ENCODE peak calls at places on chromosomes 5 and 9, in eight cellular contexts. One of them, this sample, is unnamed.

GRCh38 chr5:88684136-88684500 is 198.9 kb downstream of the MEF2C start:
- DNase-seq in cardiac fibroblast: no peak
- DNase-seq in Panc1: no peak
- DNase-seq in pancreas: no peak
- DNase-seq in adrenal gland: no peak
- DNase-seq in kidney: no peak
- DNase-seq in tibial artery: no peak
- DNase-seq in fibroblast of pulmonary artery: no peak
- DNase-seq in this sample: no peak

GRCh38 chr5:71601222-71602026 is 14.3 kb downstream of the MCCC2 start:
- DNase-seq in cardiac fibroblast: peak; percentile 94
- DNase-seq in Panc1: peak; percentile 91
- DNase-seq in pancreas: peak; percentile 38
- DNase-seq in adrenal gland: peak; percentile 90
- DNase-seq in kidney: no peak
- DNase-seq in tibial artery: peak; percentile 51
- DNase-seq in fibroblast of pulmonary artery: peak; percentile 95
- DNase-seq in this sample: peak; percentile 95

GRCh38 chr9:135947582-135947981 is 13.6 kb downstream of the UBAC1 start:
- DNase-seq in cardiac fibroblast: no peak
- DNase-seq in Panc1: no peak
- DNase-seq in pancreas: no peak
- DNase-seq in adrenal gland: no peak
- DNase-seq in kidney: no peak
- DNase-seq in tibial artery: no peak
- DNase-seq in fibroblast of pulmonary artery: no peak
- DNase-seq in this sample: no peak

GRCh38 chr9:82082563-82082962 is 94.0 kb downstream of the SPATA31D1 start:
- DNase-seq in cardiac fibroblast: no peak
- DNase-seq in Panc1: no peak
- DNase-seq in pancreas: no peak
- DNase-seq in adrenal gland: no peak
- DNase-seq in kidney: no peak
- DNase-seq in tibial artery: no peak
- DNase-seq in fibroblast of pulmonary artery: no peak
- DNase-seq in this sample: no peak

GRCh38 chr5:164235176-164235914 is 729.9 kb downstream of the MAT2B start:
- DNase-seq in cardiac fibroblast: peak; percentile 94
- DNase-seq in Panc1: no peak
- DNase-seq in pancreas: no peak
- DNase-seq in adrenal gland: no peak
- DNase-seq in kidney: no peak
- DNase-seq in tibial artery: no peak
- DNase-seq in fibroblast of pulmonary artery: peak; percentile 90
- DNase-seq in this sample: no peak

GRCh38 chr5:35487255-35488035 is 130.2 kb upstream of the SPEF2 start:
- DNase-seq in cardiac fibroblast: no peak
- DNase-seq in Panc1: no peak
- DNase-seq in pancreas: no peak
- DNase-seq in adrenal gland: no peak
- DNase-seq in kidney: no peak
- DNase-seq in tibial artery: no peak
- DNase-seq in fibroblast of pulmonary artery: no peak
- DNase-seq in this sample: no peak

GRCh38 chr9:5561828-5562488 is 51.6 kb downstream of the PDCD1LG2 start:
- DNase-seq in cardiac fibroblast: no peak
- DNase-seq in Panc1: no peak
- DNase-seq in pancreas: no peak
- DNase-seq in adrenal gland: no peak
- DNase-seq in kidney: no peak
- DNase-seq in tibial artery: no peak
- DNase-seq in fibroblast of pulmonary artery: no peak
- DNase-seq in this sample: no peak

GRCh38 chr5:146903789-146904188 is 25.2 kb upstream of the PPP2R2B start:
- DNase-seq in cardiac fibroblast: no peak
- DNase-seq in Panc1: no peak
- DNase-seq in pancreas: no peak
- DNase-seq in adrenal gland: no peak
- DNase-seq in kidney: no peak
- DNase-seq in tibial artery: no peak
- DNase-seq in fibroblast of pulmonary artery: no peak
- DNase-seq in this sample: no peak

GRCh38 chr9:97046228-97046627 is 7.3 kb upstream of the CTSV start:
- DNase-seq in cardiac fibroblast: no peak
- DNase-seq in Panc1: no peak
- DNase-seq in pancreas: peak; percentile 69
- DNase-seq in adrenal gland: peak; percentile 13
- DNase-seq in kidney: peak; percentile 90
- DNase-seq in tibial artery: no peak
- DNase-seq in fibroblast of pulmonary artery: no peak
- DNase-seq in this sample: no peak

GRCh38 chr9:110700953-110701352 is 32.4 kb downstream of the MUSK start:
- DNase-seq in cardiac fibroblast: peak; percentile 8
- DNase-seq in Panc1: peak; percentile 8
- DNase-seq in pancreas: no peak
- DNase-seq in adrenal gland: no peak
- DNase-seq in kidney: no peak
- DNase-seq in tibial artery: no peak
- DNase-seq in fibroblast of pulmonary artery: peak; percentile 31
- DNase-seq in this sample: peak; percentile 14

GRCh38 chr5:138032028-138032571 is 779 bp downstream of the FAM13B start:
- DNase-seq in cardiac fibroblast: peak; percentile 63
- DNase-seq in Panc1: no peak
- DNase-seq in pancreas: peak; percentile 69
- DNase-seq in adrenal gland: peak; percentile 77
- DNase-seq in kidney: peak; percentile 90
- DNase-seq in tibial artery: peak; percentile 71
- DNase-seq in fibroblast of pulmonary artery: peak; percentile 55
- DNase-seq in this sample: peak; percentile 5

GRCh38 chr9:136923881-136924280 is 20.7 kb downstream of the FBXW5 start:
- DNase-seq in cardiac fibroblast: no peak
- DNase-seq in Panc1: no peak
- DNase-seq in pancreas: no peak
- DNase-seq in adrenal gland: no peak
- DNase-seq in kidney: peak; percentile 58
- DNase-seq in tibial artery: no peak
- DNase-seq in fibroblast of pulmonary artery: no peak
- DNase-seq in this sample: no peak

GRCh38 chr9:34957492-34958410 is at the start of gene PHF24:
- DNase-seq in cardiac fibroblast: peak; percentile 16
- DNase-seq in Panc1: no peak
- DNase-seq in pancreas: no peak
- DNase-seq in adrenal gland: peak; percentile 22
- DNase-seq in kidney: no peak
- DNase-seq in tibial artery: no peak
- DNase-seq in fibroblast of pulmonary artery: no peak
- DNase-seq in this sample: no peak

GRCh38 chr9:89425024-89425805 is 72.7 kb downstream of the SEMA4D start:
- DNase-seq in cardiac fibroblast: no peak
- DNase-seq in Panc1: no peak
- DNase-seq in pancreas: no peak
- DNase-seq in adrenal gland: peak; percentile 46
- DNase-seq in kidney: no peak
- DNase-seq in tibial artery: no peak
- DNase-seq in fibroblast of pulmonary artery: no peak
- DNase-seq in this sample: no peak

GRCh38 chr9:99720455-99721050 is 101.1 kb upstream of the NR4A3 start:
- DNase-seq in cardiac fibroblast: peak; percentile 5
- DNase-seq in Panc1: no peak
- DNase-seq in pancreas: no peak
- DNase-seq in adrenal gland: peak; percentile 4
- DNase-seq in kidney: no peak
- DNase-seq in tibial artery: no peak
- DNase-seq in fibroblast of pulmonary artery: peak; percentile 1
- DNase-seq in this sample: no peak

GRCh38 chr5:179191506-179192184 is 131.5 kb downstream of the ZNF354C start:
- DNase-seq in cardiac fibroblast: no peak
- DNase-seq in Panc1: no peak
- DNase-seq in pancreas: no peak
- DNase-seq in adrenal gland: no peak
- DNase-seq in kidney: no peak
- DNase-seq in tibial artery: no peak
- DNase-seq in fibroblast of pulmonary artery: no peak
- DNase-seq in this sample: no peak

GRCh38 chr9:21607576-21607975 is 125.5 kb upstream of the IFNE start:
- DNase-seq in cardiac fibroblast: no peak
- DNase-seq in Panc1: no peak
- DNase-seq in pancreas: no peak
- DNase-seq in adrenal gland: no peak
- DNase-seq in kidney: no peak
- DNase-seq in tibial artery: no peak
- DNase-seq in fibroblast of pulmonary artery: no peak
- DNase-seq in this sample: no peak

GRCh38 chr5:180329606-180330269 is 23.4 kb downstream of the GFPT2 start:
- DNase-seq in cardiac fibroblast: no peak
- DNase-seq in Panc1: no peak
- DNase-seq in pancreas: no peak
- DNase-seq in adrenal gland: no peak
- DNase-seq in kidney: peak; percentile 18
- DNase-seq in tibial artery: no peak
- DNase-seq in fibroblast of pulmonary artery: no peak
- DNase-seq in this sample: no peak

GRCh38 chr5:135055385-135055784 is 21.4 kb upstream of the PITX1 start:
- DNase-seq in cardiac fibroblast: no peak
- DNase-seq in Panc1: no peak
- DNase-seq in pancreas: no peak
- DNase-seq in adrenal gland: no peak
- DNase-seq in kidney: peak; percentile 24
- DNase-seq in tibial artery: peak; percentile 28
- DNase-seq in fibroblast of pulmonary artery: no peak
- DNase-seq in this sample: no peak

GRCh38 chr5:160979356-160979755 is 127.3 kb upstream of the ATP10B start:
- DNase-seq in cardiac fibroblast: no peak
- DNase-seq in Panc1: no peak
- DNase-seq in pancreas: no peak
- DNase-seq in adrenal gland: no peak
- DNase-seq in kidney: no peak
- DNase-seq in tibial artery: no peak
- DNase-seq in fibroblast of pulmonary artery: no peak
- DNase-seq in this sample: no peak

GRCh38 chr9:136754626-136755284 is 3.3 kb downstream of the LCN8 start:
- DNase-seq in cardiac fibroblast: no peak
- DNase-seq in Panc1: no peak
- DNase-seq in pancreas: no peak
- DNase-seq in adrenal gland: no peak
- DNase-seq in kidney: no peak
- DNase-seq in tibial artery: no peak
- DNase-seq in fibroblast of pulmonary artery: no peak
- DNase-seq in this sample: no peak

GRCh38 chr5:56565693-56566092 is 249.7 kb upstream of the MAP3K1 start:
- DNase-seq in cardiac fibroblast: no peak
- DNase-seq in Panc1: no peak
- DNase-seq in pancreas: no peak
- DNase-seq in adrenal gland: no peak
- DNase-seq in kidney: no peak
- DNase-seq in tibial artery: no peak
- DNase-seq in fibroblast of pulmonary artery: no peak
- DNase-seq in this sample: no peak

GRCh38 chr5:56561455-56561854 is 253.9 kb upstream of the MAP3K1 start:
- DNase-seq in cardiac fibroblast: no peak
- DNase-seq in Panc1: no peak
- DNase-seq in pancreas: no peak
- DNase-seq in adrenal gland: no peak
- DNase-seq in kidney: no peak
- DNase-seq in tibial artery: no peak
- DNase-seq in fibroblast of pulmonary artery: no peak
- DNase-seq in this sample: no peak

GRCh38 chr5:56566374-56567249 is 248.7 kb upstream of the MAP3K1 start:
- DNase-seq in cardiac fibroblast: no peak
- DNase-seq in Panc1: no peak
- DNase-seq in pancreas: no peak
- DNase-seq in adrenal gland: no peak
- DNase-seq in kidney: no peak
- DNase-seq in tibial artery: no peak
- DNase-seq in fibroblast of pulmonary artery: no peak
- DNase-seq in this sample: no peak

GRCh38 chr5:56567278-56567677 is 248.1 kb upstream of the MAP3K1 start:
- DNase-seq in cardiac fibroblast: no peak
- DNase-seq in Panc1: no peak
- DNase-seq in pancreas: no peak
- DNase-seq in adrenal gland: no peak
- DNase-seq in kidney: no peak
- DNase-seq in tibial artery: no peak
- DNase-seq in fibroblast of pulmonary artery: no peak
- DNase-seq in this sample: no peak

GRCh38 chr5:56564451-56565223 is 250.7 kb upstream of the MAP3K1 start:
- DNase-seq in cardiac fibroblast: peak; percentile 87
- DNase-seq in Panc1: no peak
- DNase-seq in pancreas: no peak
- DNase-seq in adrenal gland: no peak
- DNase-seq in kidney: no peak
- DNase-seq in tibial artery: no peak
- DNase-seq in fibroblast of pulmonary artery: peak; percentile 89
- DNase-seq in this sample: peak; percentile 96
- TF ChIP-seq CTCF in cardiac fibroblast: no peak
- TF ChIP-seq CTCF in Panc1: no peak
- TF ChIP-seq CTCF in pancreas: no peak
- TF ChIP-seq CTCF in adrenal gland: no peak
- TF ChIP-seq CTCF in kidney: no peak
- TF ChIP-seq CTCF in tibial artery: no peak
- TF ChIP-seq CTCF in fibroblast of pulmonary artery: no peak
- TF ChIP-seq CTCF in this sample: no peak

GRCh38 chr5:43042176-43042625 is 2.1 kb upstream of the ANXA2R start:
- DNase-seq in cardiac fibroblast: peak; percentile 75
- DNase-seq in Panc1: no peak
- DNase-seq in pancreas: peak; percentile 73
- DNase-seq in adrenal gland: peak; percentile 80
- DNase-seq in kidney: peak; percentile 92
- DNase-seq in tibial artery: peak; percentile 68
- DNase-seq in fibroblast of pulmonary artery: peak; percentile 74
- DNase-seq in this sample: peak; percentile 66
- TF ChIP-seq CTCF in cardiac fibroblast: peak; percentile 34
- TF ChIP-seq CTCF in Panc1: peak; percentile 29
- TF ChIP-seq CTCF in pancreas: no peak
- TF ChIP-seq CTCF in adrenal gland: no peak
- TF ChIP-seq CTCF in kidney: no peak
- TF ChIP-seq CTCF in tibial artery: peak; percentile 1
- TF ChIP-seq CTCF in fibroblast of pulmonary artery: peak; percentile 15
- TF ChIP-seq CTCF in this sample: peak; percentile 46

GRCh38 chr5:10111575-10111974 is 138.1 kb downstream of the ATPSCKMT start:
- DNase-seq in cardiac fibroblast: peak; percentile 55
- DNase-seq in Panc1: no peak
- DNase-seq in pancreas: no peak
- DNase-seq in adrenal gland: peak; percentile 49
- DNase-seq in kidney: no peak
- DNase-seq in tibial artery: no peak
- DNase-seq in fibroblast of pulmonary artery: peak; percentile 76
- DNase-seq in this sample: peak; percentile 34
- TF ChIP-seq CTCF in cardiac fibroblast: peak; percentile 57
- TF ChIP-seq CTCF in Panc1: peak; percentile 64
- TF ChIP-seq CTCF in pancreas: no peak
- TF ChIP-seq CTCF in adrenal gland: peak; percentile 32
- TF ChIP-seq CTCF in kidney: no peak
- TF ChIP-seq CTCF in tibial artery: no peak
- TF ChIP-seq CTCF in fibroblast of pulmonary artery: peak; percentile 77
- TF ChIP-seq CTCF in this sample: peak; percentile 73

DNA sequence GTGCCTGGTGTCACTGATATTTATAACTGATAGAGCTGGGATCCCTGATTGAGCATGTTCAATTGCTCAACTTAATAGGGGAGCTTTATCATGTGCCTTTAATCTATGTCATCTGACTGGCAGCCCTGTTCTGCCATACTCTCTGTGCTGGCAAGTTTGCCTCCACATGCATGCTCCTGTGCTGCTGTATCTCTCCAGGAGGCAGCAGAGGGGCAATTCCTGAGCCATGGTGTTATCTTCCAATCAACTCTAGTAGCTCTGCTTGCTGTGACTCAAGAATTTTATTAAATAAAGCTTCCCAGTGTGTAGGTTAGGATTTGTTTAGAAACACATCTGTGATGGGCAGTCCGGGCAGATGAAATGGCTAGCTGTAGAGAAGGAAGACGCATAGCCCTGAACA is 642.0 kb downstream of the KIF4B start:
- DNase-seq in cardiac fibroblast: no peak
- DNase-seq in Panc1: no peak
- DNase-seq in pancreas: no peak
- DNase-seq in adrenal gland: no peak
- DNase-seq in kidney: no peak
- DNase-seq in tibial artery: no peak
- DNase-seq in fibroblast of pulmonary artery: no peak
- DNase-seq in this sample: no peak
- TF ChIP-seq CTCF in cardiac fibroblast: no peak
- TF ChIP-seq CTCF in Panc1: no peak
- TF ChIP-seq CTCF in pancreas: no peak
- TF ChIP-seq CTCF in adrenal gland: no peak
- TF ChIP-seq CTCF in kidney: no peak
- TF ChIP-seq CTCF in tibial artery: no peak
- TF ChIP-seq CTCF in fibroblast of pulmonary artery: no peak
- TF ChIP-seq CTCF in this sample: no peak

This sample was measured in brain microvascular endothelial cell.